ENCODE peak calls at places on chromosomes 4 and X, in eight cellular contexts. W, O, C, T, S, B, V and N are unnamed samples.

GRCh38 chr4:158042591-158043030 is 130.2 kb downstream of the GASK1B start:
- DNase-seq in W (no peak), O (no peak), C (no peak), T (no peak), S (peak; percentile 13), B (no peak), V (no peak), N (no peak)

GRCh38 chr4:101813604-101814003 is 23.1 kb downstream of the BANK1 start:
- DNase-seq in W (no peak), O (no peak), C (no peak), T (no peak), S (no peak), B (no peak), V (no peak), N (no peak)

GRCh38 chr4:182307746-182308145 is 64.5 kb downstream of the TENM3 start:
- DNase-seq in W (no peak), O (no peak), C (no peak), T (no peak), S (peak; percentile 95), B (no peak), V (no peak), N (no peak)

GRCh38 chr4:5409237-5409636 is 299.1 kb downstream of the EVC2 start:
- DNase-seq in W (no peak), O (no peak), C (no peak), T (no peak), S (no peak), B (no peak), V (no peak), N (no peak)

GRCh38 chr4:185096032-185096653 is 46.9 kb upstream of the SLC25A4 start:
- DNase-seq in W (peak; percentile 31), O (no peak), C (no peak), T (no peak), S (peak; percentile 59), B (no peak), V (no peak), N (no peak)

GRCh38 chrX:95950679-95951078 is 734.0 kb upstream of the DIAPH2 start:
- DNase-seq in W (no peak), O (no peak), C (no peak), T (no peak), S (no peak), B (no peak), V (no peak), N (no peak)

GRCh38 chrX:52262195-52262546 is 77.5 kb downstream of the MAGED4 start:
- DNase-seq in W (no peak), O (no peak), C (no peak), T (no peak), S (no peak), B (no peak), V (no peak), N (no peak)

GRCh38 chr4:94548571-94548970 is 96.8 kb downstream of the PDLIM5 start:
- DNase-seq in W (no peak), O (no peak), C (no peak), T (no peak), S (peak; percentile 90), B (peak; percentile 51), V (no peak), N (no peak)

GRCh38 chrX:135308345-135308855 is 880 bp upstream of the ETDC start:
- DNase-seq in W (no peak), O (no peak), C (no peak), T (no peak), S (no peak), B (no peak), V (no peak), N (no peak)

GRCh38 chrX:51407520-51408409 is 75.1 kb downstream of the NUDT10 start:
- DNase-seq in W (no peak), O (no peak), C (no peak), T (no peak), S (no peak), B (no peak), V (no peak), N (no peak)

GRCh38 chr4:107838763-107839162 is 14.0 kb downstream of the SGMS2 start:
- DNase-seq in W (no peak), O (no peak), C (no peak), T (no peak), S (peak; percentile 49), B (no peak), V (no peak), N (no peak)

GRCh38 chrX:16870095-16870860 is at the start of gene RBBP7:
- DNase-seq in W (peak; percentile 92), O (peak; percentile 76), C (peak; percentile 85), T (peak; percentile 94), S (peak; percentile 61), B (peak; percentile 94), V (peak; percentile 85), N (peak; percentile 84)

GRCh38 chrX:13005671-13006473 is 31.0 kb downstream of the TMSB4X start:
- DNase-seq in W (no peak), O (no peak), C (no peak), T (no peak), S (no peak), B (no peak), V (no peak), N (no peak)

GRCh38 chr4:13544556-13545393 is 467 bp upstream of the NKX3-2 start:
- DNase-seq in W (peak; percentile 25), O (no peak), C (no peak), T (peak; percentile 73), S (peak; percentile 29), B (no peak), V (peak; percentile 77), N (peak; percentile 95)

GRCh38 chrX:103330601-103331397 is 760 bp downstream of the TCEAL7 start:
- DNase-seq in W (no peak), O (no peak), C (no peak), T (no peak), S (no peak), B (no peak), V (no peak), N (peak; percentile 35)

GRCh38 chr4:53614616-53615015 is 23.3 kb upstream of the LNX1 start:
- DNase-seq in W (no peak), O (no peak), C (no peak), T (no peak), S (no peak), B (no peak), V (no peak), N (no peak)

GRCh38 chr4:1130318-1131186 is 17.2 kb upstream of the RNF212 start:
- DNase-seq in W (peak; percentile 81), O (peak; percentile 53), C (peak; percentile 62), T (peak; percentile 73), S (peak; percentile 61), B (peak; percentile 76), V (peak; percentile 78), N (peak; percentile 54)

GRCh38 chr4:150385606-150386005 is 196.3 kb upstream of the MAB21L2 start:
- DNase-seq in W (no peak), O (no peak), C (no peak), T (no peak), S (peak; percentile 86), B (no peak), V (no peak), N (no peak)

GRCh38 chr4:85777908-85778808 is 303.2 kb downstream of the ARHGAP24 start:
- DNase-seq in W (no peak), O (no peak), C (no peak), T (no peak), S (peak; percentile 94), B (no peak), V (no peak), N (no peak)

GRCh38 chr4:82484987-82485783 is 54.8 kb downstream of the ENOPH1 start:
- DNase-seq in W (no peak), O (no peak), C (no peak), T (peak; percentile 47), S (no peak), B (no peak), V (no peak), N (no peak)

GRCh38 chr4:166594326-166594946 is 639.9 kb downstream of the SPOCK3 start:
- DNase-seq in W (no peak), O (no peak), C (no peak), T (no peak), S (peak; percentile 24), B (peak; percentile 46), V (peak; percentile 47), N (peak; percentile 38)

GRCh38 chr4:89757154-89757723 is 79.7 kb downstream of the SNCA start:
- DNase-seq in W (no peak), O (no peak), C (no peak), T (no peak), S (peak; percentile 42), B (no peak), V (no peak), N (no peak)

GRCh38 chrX:101191217-101191750 is 28.3 kb upstream of the DRP2 start:
- DNase-seq in W (no peak), O (no peak), C (no peak), T (peak; percentile 36), S (no peak), B (no peak), V (peak; percentile 31), N (no peak)

GRCh38 chrX:116318672-116319071 is 117.7 kb upstream of the SLC6A14 start:
- DNase-seq in W (no peak), O (no peak), C (no peak), T (no peak), S (peak; percentile 77), B (no peak), V (no peak), N (no peak)

GRCh38 chr4:169208516-169208915 is 62.2 kb downstream of the SH3RF1 start:
- DNase-seq in W (no peak), O (no peak), C (no peak), T (no peak), S (no peak), B (no peak), V (no peak), N (no peak)

GRCh38 chr4:150683775-150684350 is 101.9 kb downstream of the MAB21L2 start:
- DNase-seq in W (no peak), O (no peak), C (no peak), T (no peak), S (no peak), B (no peak), V (no peak), N (no peak)

GRCh38 chr4:137238456-137238855 is 293.8 kb downstream of the PCDH18 start:
- DNase-seq in W (no peak), O (no peak), C (no peak), T (no peak), S (no peak), B (no peak), V (no peak), N (no peak)

GRCh38 chrX:131675596-131676194 is 131.8 kb downstream of the OR13H1 start:
- DNase-seq in W (no peak), O (no peak), C (no peak), T (no peak), S (no peak), B (no peak), V (peak; percentile 3), N (no peak)

GRCh38 chrX:119655125-119655524 is 37.8 kb downstream of the SEPTIN6 start:
- DNase-seq in W (peak; percentile 70), O (peak; percentile 17), C (peak; percentile 37), T (peak; percentile 37), S (peak; percentile 42), B (no peak), V (no peak), N (no peak)

GRCh38 chr4:21512351-21512750 is 436.2 kb downstream of the KCNIP4 start:
- DNase-seq in W (no peak), O (no peak), C (no peak), T (no peak), S (peak; percentile 60), B (no peak), V (peak; percentile 23), N (peak; percentile 35)

GRCh38 chrX:56728752-56729151 is 291 bp upstream of the NBDY start:
- DNase-seq in W (peak; percentile 27), O (no peak), C (no peak), T (no peak), S (no peak), B (no peak), V (no peak), N (no peak)

GRCh38 chrX:38166478-38167083 is 54.1 kb downstream of the SRPX start:
- DNase-seq in W (peak; percentile 26), O (no peak), C (no peak), T (no peak), S (no peak), B (no peak), V (no peak), N (no peak)

GRCh38 chr4:26978387-26979071 is 117.9 kb downstream of the STIM2 start:
- DNase-seq in W (no peak), O (no peak), C (no peak), T (no peak), S (no peak), B (no peak), V (no peak), N (no peak)

GRCh38 chr4:172982151-172982590 is 186.4 kb upstream of the GALNT7 start:
- DNase-seq in W (no peak), O (no peak), C (no peak), T (no peak), S (peak; percentile 88), B (peak; percentile 74), V (no peak), N (no peak)